ENCODE peak calls at places on chromosomes 1 and 21, in four cellular contexts. T is cardiac fibroblast, K is hypothalamus, X is GM10248. U is an unnamed sample.

GRCh38 chr1:156947127-156947526 is 26.7 kb downstream of the LRRC71 start:
- DNase-seq in K (no peak), T (no peak), X (no peak), U (no peak)

GRCh38 chr1:183185941-183186490 is at the start of gene LAMC2:
- DNase-seq in K (no peak), X (peak; percentile 28), T (peak; percentile 25), U (peak; percentile 63)

GRCh38 chr1:30734580-30734979 is 11.2 kb upstream of the MATN1 start:
- DNase-seq in X (no peak), K (no peak), T (no peak), U (no peak)

GRCh38 chr21:38311765-38312164 is 55.0 kb downstream of the KCNJ15 start:
- DNase-seq in X (no peak), K (no peak), T (no peak), U (no peak)

GRCh38 chr1:88890790-88891317 is 513 bp downstream of the GTF2B start:
- DNase-seq in X (peak; percentile 26), K (no peak), T (peak; percentile 42), U (peak; percentile 45)

GRCh38 chr1:83086346-83086745 is 912.6 kb downstream of the TTLL7 start:
- DNase-seq in K (no peak), T (no peak), X (no peak), U (no peak)

GRCh38 chr1:73401666-73402065 is 796.3 kb downstream of the LRRIQ3 start:
- DNase-seq in T (no peak), X (no peak), K (no peak), U (no peak)

GRCh38 chr1:93722081-93723031 is 40.7 kb upstream of the BCAR3 start:
- DNase-seq in X (no peak), K (no peak), T (peak; percentile 53), U (no peak)

GRCh38 chr21:23478381-23478780 is 2128.9 kb downstream of the MRPL39 start:
- DNase-seq in X (no peak), T (no peak), K (no peak), U (no peak)

GRCh38 chr1:159786966-159787365 is 6.2 kb downstream of the DUSP23 start:
- DNase-seq in T (peak; percentile 51), X (no peak), K (no peak), U (peak; percentile 75)

GRCh38 chr1:13965770-13966398 is 265.9 kb downstream of the PRDM2 start:
- DNase-seq in X (peak; percentile 16), K (peak; percentile 14), T (peak; percentile 87), U (peak; percentile 70)

GRCh38 chr1:37186246-37186756 is 152.0 kb upstream of the GRIK3 start:
- DNase-seq in K (no peak), X (no peak), T (no peak), U (no peak)

GRCh38 chr1:150909585-150910185 is 16.5 kb upstream of the SETDB1 start:
- DNase-seq in T (no peak), X (no peak), K (no peak), U (no peak)

GRCh38 chr1:21546122-21546825 is 37.1 kb downstream of the ALPL start:
- DNase-seq in T (peak; percentile 54), X (no peak), K (no peak), U (no peak)

GRCh38 chr21:28454978-28455600 is 537.6 kb downstream of the LTN1 start:
- DNase-seq in T (no peak), X (no peak), K (no peak), U (peak; percentile 36)

GRCh38 chr1:116538527-116538926 is 32.3 kb downstream of the CD58 start:
- DNase-seq in T (no peak), K (no peak), X (no peak), U (peak; percentile 47)

GRCh38 chr1:41649445-41650175 is 165.1 kb upstream of the EDN2 start:
- DNase-seq in X (no peak), T (no peak), K (no peak), U (no peak)

GRCh38 chr21:29196664-29197052 is 66.2 kb downstream of the MAP3K7CL start:
- DNase-seq in X (peak; percentile 23), T (no peak), K (no peak), U (peak; percentile 33)

GRCh38 chr1:47686731-47687617 is 249.1 kb downstream of the FOXD2 start:
- DNase-seq in X (no peak), T (no peak), K (no peak), U (peak; percentile 14)

GRCh38 chr1:215005078-215005477 is 77.5 kb upstream of the KCNK2 start:
- DNase-seq in K (no peak), T (no peak), X (no peak), U (peak; percentile 49)

U was measured in iris pigment epithelial cell.